ENCODE peak calls at places on chromosomes 2 and 18, in five cellular contexts. B, P, D, E and Y are unnamed samples.

GRCh38 chr2:176175729-176176074 is 12.8 kb upstream of the HOXD1 start:
- DNase-seq in B (no peak), P (no peak), D (no peak), E (no peak), Y (peak)

GRCh38 chr18:35489913-35490490 is 7.8 kb downstream of the INO80C start:
- DNase-seq in B (no peak), P (no peak), D (no peak), E (no peak), Y (no peak)

GRCh38 chr2:68386362-68386761 is 21.3 kb downstream of the PLEK start:
- DNase-seq in B (no peak), P (no peak), D (no peak), E (no peak), Y (no peak)

GRCh38 chr18:37496568-37496967 is 69.0 kb downstream of the CELF4 start:
- DNase-seq in B (no peak), P (no peak), D (no peak), E (no peak), Y (no peak)

GRCh38 chr2:21276163-21276562 is 152.4 kb downstream of the TDRD15 start:
- DNase-seq in B (no peak), P (no peak), D (no peak), E (no peak), Y (no peak)

GRCh38 chr2:17800693-17801458 is 15.4 kb upstream of the MSGN1 start:
- DNase-seq in B (no peak), P (no peak), D (no peak), E (no peak), Y (no peak)

GRCh38 chr2:130737592-130737991 is 8.7 kb downstream of the GPR148 start:
- DNase-seq in B (no peak), P (no peak), D (no peak), E (no peak), Y (no peak)

GRCh38 chr2:149134335-149134923 is 95.9 kb downstream of the LYPD6B start:
- DNase-seq in B (no peak), P (no peak), D (no peak), E (no peak), Y (no peak)

GRCh38 chr2:226234187-226234586 is 565.4 kb downstream of the IRS1 start:
- DNase-seq in B (no peak), P (no peak), D (no peak), E (no peak), Y (no peak)

GRCh38 chr2:14567561-14567960 is 65.0 kb upstream of the LRATD1 start:
- DNase-seq in B (no peak), P (no peak), D (no peak), E (no peak), Y (no peak)

GRCh38 chr2:240958366-240959213 is 39.8 kb upstream of the SNED1 start:
- DNase-seq in B (no peak), P (no peak), D (no peak), E (no peak), Y (no peak)

GRCh38 chr2:18171191-18172139 is 293.0 kb downstream of the KCNS3 start:
- DNase-seq in B (peak), P (no peak), D (no peak), E (no peak), Y (no peak)

GRCh38 chr2:36780231-36780808 is 83.8 kb downstream of the VIT start:
- DNase-seq in B (peak), P (peak), D (peak), E (no peak), Y (no peak)

GRCh38 chr2:112147796-112148195 is 9.6 kb downstream of the FBLN7 start:
- DNase-seq in B (peak), P (no peak), D (no peak), E (no peak), Y (no peak)

GRCh38 chr18:67509711-67510110 is 6.8 kb downstream of the DSEL start:
- DNase-seq in B (peak), P (no peak), D (no peak), E (no peak), Y (no peak)

GRCh38 chr2:197086500-197086899 is 160.0 kb upstream of the PGAP1 start:
- DNase-seq in B (no peak), P (no peak), D (no peak), E (no peak), Y (no peak)

GRCh38 chr18:5091741-5092140 is 105.3 kb downstream of the AKAIN1 start:
- DNase-seq in B (no peak), P (no peak), D (no peak), E (no peak), Y (no peak)

GRCh38 chr18:68447286-68447685 is 267.6 kb downstream of the TMX3 start:
- DNase-seq in B (peak), P (no peak), D (no peak), E (no peak), Y (no peak)

GRCh38 chr2:160222546-160223281 is 22.6 kb upstream of the ITGB6 start:
- DNase-seq in B (no peak), P (no peak), D (no peak), E (no peak), Y (no peak)

GRCh38 chr2:3131636-3132326 is 245.8 kb downstream of the EIPR1 start:
- DNase-seq in B (no peak), P (no peak), D (no peak), E (no peak), Y (no peak)

GRCh38 chr2:20223345-20224190 is 1.4 kb downstream of the SDC1 start:
- DNase-seq in B (peak), P (no peak), D (peak), E (no peak), Y (peak)

GRCh38 chr2:159946326-159946992 is 116.0 kb downstream of the PLA2R1 start:
- DNase-seq in B (peak), P (no peak), D (no peak), E (no peak), Y (no peak)

GRCh38 chr2:232894746-232895145 is 24.7 kb downstream of the SNORC start:
- DNase-seq in B (no peak), P (no peak), D (no peak), E (no peak), Y (no peak)

GRCh38 chr2:238955648-238956531 is 108.0 kb downstream of the TWIST2 start:
- DNase-seq in B (peak), P (no peak), D (no peak), E (no peak), Y (no peak)

GRCh38 chr18:54217624-54218023 is 6.8 kb downstream of the MBD2 start:
- DNase-seq in B (no peak), P (no peak), D (no peak), E (no peak), Y (no peak)

GRCh38 chr2:18754286-18754685 is 164.9 kb upstream of the NT5C1B start:
- DNase-seq in B (no peak), P (no peak), D (no peak), E (no peak), Y (no peak)

GRCh38 chr2:223644116-223644515 is 42.0 kb upstream of the SCG2 start:
- DNase-seq in B (no peak), P (no peak), D (no peak), E (no peak), Y (no peak)

GRCh38 chr2:230749111-230749510 is 36.5 kb downstream of the CAB39 start:
- DNase-seq in B (peak), P (no peak), D (no peak), E (no peak), Y (no peak)

GRCh38 chr18:58394046-58394445 is 234.8 kb downstream of the ALPK2 start:
- DNase-seq in B (peak), P (no peak), D (no peak), E (no peak), Y (no peak)

GRCh38 chr2:99504844-99505584 is 15.2 kb upstream of the REV1 start:
- DNase-seq in B (no peak), P (no peak), D (no peak), E (no peak), Y (no peak)

GRCh38 chr18:79469751-79470150 is 74.0 kb downstream of the NFATC1 start:
- DNase-seq in B (no peak), P (no peak), D (no peak), E (no peak), Y (no peak)

GRCh38 chr2:61793389-61793836 is 60.4 kb downstream of the FAM161A start:
- DNase-seq in B (peak), P (peak), D (peak), E (peak), Y (peak)

GRCh38 chr18:49751427-49752094 is 61.8 kb downstream of the ACAA2 start:
- DNase-seq in B (no peak), P (peak), D (no peak), E (no peak), Y (no peak)

GRCh38 chr2:120606280-120606679 is 129.4 kb upstream of the GLI2 start:
- DNase-seq in B (no peak), P (no peak), D (no peak), E (no peak), Y (no peak)

GRCh38 chr2:201797175-201797840 is 9.0 kb upstream of the CDK15 start:
- DNase-seq in B (peak), P (no peak), D (no peak), E (no peak), Y (no peak)

GRCh38 chr2:158667567-158667966 is 127.5 kb upstream of the DAPL1 start:
- DNase-seq in B (peak), P (no peak), D (no peak), E (no peak), Y (no peak)